ENCODE peak calls at places on chromosomes 3 and 15, in seven cellular contexts. S, F, K, W, C, Q and M are unnamed samples.

GRCh38 chr15:73872370-73872769 is 994 bp upstream of the TBC1D21 start:
- DNase-seq in Q (no peak), C (peak; percentile 61), K (no peak), S (no peak), W (no peak), F (no peak), M (no peak)

GRCh38 chr15:60945196-60945595 is 283.9 kb downstream of the RORA start:
- DNase-seq in Q (no peak), W (no peak), F (peak; percentile 34), K (peak; percentile 85), C (no peak), S (no peak), M (no peak)

GRCh38 chr3:129114455-129114854 is 7.1 kb downstream of the RAB43 start:
- DNase-seq in F (no peak), S (no peak), W (no peak), K (no peak), Q (no peak), C (no peak), M (no peak)

GRCh38 chr3:175338775-175339535 is 479.8 kb downstream of the NAALADL2 start:
- DNase-seq in Q (peak; percentile 30), W (no peak), K (no peak), C (peak; percentile 76), S (no peak), F (no peak), M (no peak)

GRCh38 chr15:30791239-30791638 is 112.5 kb upstream of the FAN1 start:
- DNase-seq in W (no peak), Q (no peak), C (no peak), K (no peak), S (no peak), F (no peak), M (peak; percentile 37)

GRCh38 chr15:58742424-58743160 is 6.9 kb downstream of the ADAM10 start:
- DNase-seq in S (no peak), F (no peak), Q (no peak), W (no peak), K (no peak), C (no peak), M (no peak)

GRCh38 chr3:14907043-14907966 is 40.1 kb upstream of the NR2C2 start:
- DNase-seq in C (no peak), W (no peak), K (no peak), S (no peak), F (no peak), Q (no peak), M (no peak)

GRCh38 chr3:161096771-161097367 is 8.3 kb downstream of the B3GALNT1 start:
- DNase-seq in F (no peak), C (no peak), Q (no peak), S (no peak), W (no peak), K (no peak), M (no peak)

GRCh38 chr3:189942948-189943347 is 177.7 kb downstream of the P3H2 start:
- DNase-seq in K (no peak), C (peak; percentile 66), Q (no peak), S (no peak), W (no peak), F (no peak), M (no peak)

GRCh38 chr15:93286456-93286855 is 197.4 kb upstream of the RGMA start:
- DNase-seq in W (no peak), F (no peak), C (no peak), S (no peak), K (no peak), Q (no peak), M (no peak)

GRCh38 chr3:40044487-40044886 is 235.1 kb downstream of the MYRIP start:
- DNase-seq in C (peak; percentile 100), W (no peak), S (no peak), F (no peak), Q (no peak), K (no peak), M (no peak)

GRCh38 chr15:55909036-55909811 is 84.2 kb downstream of the NEDD4 start:
- DNase-seq in W (no peak), F (no peak), S (no peak), Q (no peak), K (no peak), C (peak; percentile 92), M (peak; percentile 37)

GRCh38 chr3:113626513-113627371 is 69.7 kb downstream of the USF3 start:
- DNase-seq in C (peak; percentile 37), K (peak; percentile 46), W (peak; percentile 52), Q (peak; percentile 45), F (peak; percentile 38), S (peak; percentile 58), M (peak; percentile 84)

GRCh38 chr3:28595364-28595763 is 246.7 kb upstream of the AZI2 start:
- DNase-seq in Q (no peak), S (no peak), W (no peak), K (no peak), C (no peak), F (no peak), M (no peak)

GRCh38 chr3:58672451-58672850 is 5.9 kb upstream of the FAM3D start:
- DNase-seq in F (no peak), S (no peak), K (no peak), C (no peak), Q (no peak), W (no peak), M (no peak)

GRCh38 chr15:101070502-101071273 is 151.5 kb downstream of the LRRK1 start:
- DNase-seq in C (peak; percentile 82), Q (no peak), F (peak; percentile 20), K (no peak), S (no peak), W (no peak), M (peak; percentile 85)

GRCh38 chr15:25178835-25179672 is 224.3 kb downstream of the SNRPN start:
- DNase-seq in W (no peak), K (peak; percentile 2), S (no peak), F (peak; percentile 6), Q (no peak), C (no peak), M (no peak)

GRCh38 chr3:101976473-101976872 is 127.2 kb downstream of the NFKBIZ start:
- DNase-seq in C (no peak), S (no peak), Q (no peak), W (no peak), K (no peak), F (peak; percentile 24), M (peak; percentile 29)

GRCh38 chr15:66715181-66715624 is 13.2 kb downstream of the SMAD6 start:
- DNase-seq in W (no peak), F (no peak), C (no peak), S (no peak), Q (no peak), K (no peak), M (peak; percentile 21)
- H3K4me1 ChIP-seq in W (no peaks in the 10 kb centered on the region), F (peaks cover 4% of the 10 kb centered on the region), C (no peaks in the 10 kb centered on the region), S (peaks cover 17% of the 10 kb centered on the region), Q (peaks cover 53% of the 10 kb centered on the region), K (peaks cover 3% of the 10 kb centered on the region), M (peaks cover 33% of the 10 kb centered on the region)

GRCh38 chr3:48623851-48624547 is 2.4 kb upstream of the TMEM89 start:
- DNase-seq in Q (no peak), S (no peak), W (no peak), C (no peak), F (no peak), K (no peak), M (no peak)
- H3K27ac ChIP-seq in Q (no peak overlapping the region), S (no peak overlapping the region), W (no peak overlapping the region), C (no peak overlapping the region), F (no peak overlapping the region), K (no peak overlapping the region), M (no peak overlapping the region)

GRCh38 chr3:138939563-138940241 is 7.2 kb downstream of the FOXL2 start:
- DNase-seq in W (no peak), Q (no peak), F (no peak), S (no peak), C (no peak), K (no peak), M (no peak)
- H3K4me1 ChIP-seq in W (peaks cover 4% of the 10 kb centered on the region), Q (peaks cover 35% of the 10 kb centered on the region), F (no peaks in the 10 kb centered on the region), S (peaks cover 21% of the 10 kb centered on the region), C (no peaks in the 10 kb centered on the region), K (no peaks in the 10 kb centered on the region), M (no peaks in the 10 kb centered on the region)

GRCh38 chr15:27408428-27408827 is 437.4 kb downstream of the GABRG3 start:
- DNase-seq in K (no peak), W (no peak), Q (no peak), S (no peak), C (no peak), F (no peak), M (no peak)
- H3K27ac ChIP-seq in K (no peak overlapping the region), W (no peak overlapping the region), Q (no peak overlapping the region), S (no peak overlapping the region), C (no peak overlapping the region), F (no peak overlapping the region), M (no peak overlapping the region)

DNA sequence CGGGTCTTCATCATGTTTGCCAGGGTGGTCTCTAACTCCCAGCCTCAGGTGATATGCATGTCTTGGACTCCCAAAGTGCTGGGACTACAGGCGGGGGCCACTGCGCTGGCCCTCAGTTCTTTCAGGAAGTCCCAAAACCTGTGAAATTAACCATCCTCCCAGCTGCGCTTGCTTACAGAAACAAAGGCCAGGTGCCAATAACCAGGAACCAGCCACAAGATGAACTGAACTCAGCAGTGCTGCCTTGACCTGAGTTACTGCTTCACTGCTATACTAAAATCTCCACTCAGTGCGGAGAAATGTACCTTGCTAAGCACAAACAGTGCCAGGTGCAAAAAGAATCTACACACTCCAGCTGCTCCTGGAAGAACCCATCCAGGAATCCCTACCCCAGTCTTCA is 3.9 kb upstream of the GCHFR start:
- DNase-seq in F (no peak), C (no peak), Q (no peak), K (no peak), W (no peak), S (no peak), M (no peak)
- H3K4me1 ChIP-seq in F (no peaks in the 10 kb centered on the region), C (peaks cover 4% of the 10 kb centered on the region), Q (peaks cover 21% of the 10 kb centered on the region), K (peaks cover 20% of the 10 kb centered on the region), W (peaks cover 3% of the 10 kb centered on the region), S (peaks cover 7% of the 10 kb centered on the region), M (peaks cover 36% of the 10 kb centered on the region)

DNA sequence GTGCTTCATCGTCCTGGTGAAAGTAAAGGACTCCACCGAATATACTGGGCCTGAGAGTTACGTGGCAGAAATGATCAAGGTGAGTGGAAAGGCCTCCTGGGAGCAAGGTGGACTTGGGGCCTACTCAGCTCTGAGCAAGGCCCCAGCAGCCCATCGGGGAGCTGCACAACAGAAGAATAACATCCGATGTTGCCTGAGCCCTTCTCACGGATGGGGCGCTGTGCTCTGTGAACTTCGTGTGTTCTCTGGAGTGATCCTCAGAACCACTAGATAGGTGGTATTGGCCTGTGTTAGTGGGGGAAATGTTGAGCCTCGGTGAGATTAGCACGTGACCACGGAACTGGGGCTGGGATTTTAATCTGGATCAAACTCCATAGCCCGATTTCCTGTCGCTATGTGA is 161.1 kb upstream of the BHLHE40 start:
- DNase-seq in C (no peak), S (no peak), W (no peak), Q (no peak), K (no peak), F (no peak), M (no peak)
- H3K27ac ChIP-seq in C (no peak overlapping the region), S (no peak overlapping the region), W (no peak overlapping the region), Q (no peak overlapping the region), K (no peak overlapping the region), F (no peak overlapping the region), M (no peak overlapping the region)